ENCODE peak calls at places on chromosomes 5 and 9, in seven cellular contexts. T is H9, F is GM10248, N is NCI-H774, R is posterior vena cava, A is GM19239, H is frontal cortex. B is an unnamed sample.

GRCh38 chr9:115157245-115157674 is 39.3 kb upstream of the TNC start:
- DNase-seq in H (no peak), A (no peak), F (no peak), T (no peak), R (no peak), N (no peak), B (peak)

GRCh38 chr5:19986036-19986619 is 1.9 kb downstream of the CDH18 start:
- DNase-seq in R (no peak), N (no peak), H (no peak), T (no peak), A (no peak), F (no peak), B (no peak)

GRCh38 chr5:44774279-44774880 is 34.4 kb upstream of the MRPS30 start:
- DNase-seq in A (peak), T (no peak), F (peak), N (no peak), R (no peak), H (peak), B (no peak)

GRCh38 chr5:135977375-135977928 is 22.7 kb upstream of the LECT2 start:
- DNase-seq in N (no peak), R (peak), F (peak), H (no peak), T (peak), A (peak), B (peak)

GRCh38 chr5:1178529-1179382 is 22.6 kb upstream of the SLC6A19 start:
- DNase-seq in A (no peak), H (no peak), F (no peak), T (no peak), N (no peak), R (no peak), B (no peak)

GRCh38 chr9:137204731-137205125 is 720 bp downstream of the TMEM203 start:
- DNase-seq in N (no peak), T (no peak), A (no peak), F (no peak), H (no peak), R (no peak), B (no peak)

GRCh38 chr5:81971086-81971693 is 633 bp upstream of the ATG10 start:
- DNase-seq in F (peak), A (no peak), H (no peak), R (no peak), T (no peak), N (peak), B (no peak)

GRCh38 chr9:131433302-131433854 is 39.5 kb downstream of the PRRC2B start:
- DNase-seq in R (peak), F (no peak), H (no peak), N (no peak), T (no peak), A (no peak), B (no peak)

GRCh38 chr9:16726023-16726422 is 144.4 kb downstream of the BNC2 start:
- DNase-seq in R (no peak), F (no peak), H (no peak), A (no peak), N (no peak), T (no peak), B (no peak)